ENCODE peak calls at places on chromosomes 5 and 9, in four cellular contexts. F is M059J; W is CD4-positive, alpha-beta T cell; U is HTR-8/SVneo. V is an unnamed sample.

GRCh38 chr5:173764321-173765029 is 123.7 kb upstream of the CPEB4 start:
- DNase-seq in W (no peak), U (peak; percentile 94), F (peak; percentile 98), V (no peak)

GRCh38 chr9:90103771-90104170 is 499.0 kb downstream of the GADD45G start:
- DNase-seq in F (no peak), U (no peak), W (no peak), V (no peak)

GRCh38 chr5:78277715-78278114 is 16.8 kb downstream of the AP3B1 start:
- DNase-seq in F (no peak), W (no peak), U (no peak), V (no peak)

GRCh38 chr5:54087436-54087835 is 222.9 kb downstream of the ARL15 start:
- DNase-seq in U (no peak), W (no peak), F (peak; percentile 89), V (no peak)

GRCh38 chr9:135997070-135998012 is 36.2 kb upstream of the UBAC1 start:
- DNase-seq in W (no peak), U (no peak), F (no peak), V (no peak)

GRCh38 chr5:26763151-26763550 is 275.2 kb downstream of the CDH9 start:
- DNase-seq in U (no peak), W (no peak), F (peak; percentile 23), V (no peak)

GRCh38 chr5:145778144-145778900 is 56.8 kb downstream of the PRELID2 start:
- DNase-seq in F (no peak), W (no peak), U (no peak), V (no peak)

GRCh38 chr9:74824654-74825053 is 63.1 kb downstream of the TRPM6 start:
- DNase-seq in W (no peak), U (peak; percentile 5), F (peak; percentile 83), V (no peak)

GRCh38 chr9:21801683-21802417 is 586 bp upstream of the MTAP start:
- DNase-seq in F (peak; percentile 90), U (peak; percentile 27), W (no peak), V (peak; percentile 72)

GRCh38 chr5:10832987-10833386 is 72.0 kb upstream of the DAP start:
- DNase-seq in W (no peak), F (no peak), U (no peak), V (no peak)

GRCh38 chr9:92609142-92609500 is 60.8 kb downstream of the IPPK start:
- DNase-seq in W (no peak), U (no peak), F (no peak), V (peak; percentile 77)

GRCh38 chr9:138022121-138022741 is 144.6 kb downstream of the CACNA1B start:
- DNase-seq in W (no peak), U (peak; percentile 43), F (no peak), V (no peak)

GRCh38 chr9:32722704-32723103 is 60.6 kb upstream of the TMEM215 start:
- DNase-seq in F (no peak), W (no peak), U (no peak), V (no peak)

GRCh38 chr5:126852916-126853315 is 76.0 kb downstream of the LMNB1 start:
- DNase-seq in F (no peak), U (no peak), W (no peak), V (no peak)

GRCh38 chr9:120014751-120015235 is 565.2 kb downstream of the CDK5RAP2 start:
- DNase-seq in W (no peak), F (no peak), U (no peak), V (no peak)

GRCh38 chr5:37133939-37134338 is 115.2 kb downstream of the CPLANE1 start:
- DNase-seq in F (peak; percentile 45), U (no peak), W (no peak), V (no peak)

GRCh38 chr5:179167871-179168451 is 107.8 kb downstream of the ZNF354C start:
- DNase-seq in F (no peak), W (no peak), U (no peak), V (no peak)

GRCh38 chr9:93820667-93821306 is 134.4 kb downstream of the BARX1 start:
- DNase-seq in U (peak; percentile 29), F (peak; percentile 7), W (no peak), V (no peak)

GRCh38 chr9:130286072-130286770 is 20.7 kb downstream of the HMCN2 start:
- DNase-seq in W (no peak), U (no peak), F (no peak), V (no peak)

GRCh38 chr5:145362261-145362660 is 472.9 kb downstream of the PRELID2 start:
- DNase-seq in U (peak; percentile 21), W (no peak), F (peak; percentile 85), V (no peak)

GRCh38 chr5:175842947-175843793 is 28.2 kb upstream of the CPLX2 start:
- DNase-seq in U (peak; percentile 92), W (no peak), F (peak; percentile 80), V (no peak)

GRCh38 chr9:38235244-38235643 is 157.3 kb upstream of the ALDH1B1 start:
- DNase-seq in U (no peak), F (no peak), W (no peak), V (no peak)

GRCh38 chr5:180873628-180874520 is 12.8 kb upstream of the ZFP62 start:
- DNase-seq in F (peak; percentile 66), U (no peak), W (no peak), V (no peak)

GRCh38 chr9:91589101-91589553 is 165.5 kb upstream of the NFIL3 start:
- DNase-seq in U (no peak), F (peak; percentile 17), W (no peak), V (no peak)

GRCh38 chr5:126422994-126423788 is at the start of gene GRAMD2B:
- DNase-seq in U (peak; percentile 74), W (peak; percentile 43), F (peak; percentile 92), V (peak; percentile 69)

GRCh38 chr9:95880011-95880690 is 4.7 kb downstream of the ERCC6L2 start:
- DNase-seq in F (peak; percentile 89), W (no peak), U (no peak), V (no peak)

GRCh38 chr5:35198096-35198495 is 32.2 kb downstream of the PRLR start:
- DNase-seq in U (peak; percentile 24), F (peak; percentile 91), W (no peak), V (peak; percentile 38)

GRCh38 chr9:31166516-31166915 is 1217.9 kb upstream of the ACO1 start:
- DNase-seq in W (no peak), U (no peak), F (no peak), V (no peak)

GRCh38 chr5:154230526-154230925 is 40.0 kb downstream of the GALNT10 start:
- DNase-seq in W (no peak), F (no peak), U (no peak), V (no peak)

GRCh38 chr5:11384441-11385250 is 519.6 kb downstream of the CTNND2 start:
- DNase-seq in U (peak; percentile 29), F (peak; percentile 29), W (no peak), V (no peak)

GRCh38 chr5:168786142-168786541 is 207.0 kb upstream of the PANK3 start:
- DNase-seq in U (peak; percentile 51), F (peak; percentile 37), W (no peak), V (no peak)

GRCh38 chr5:130189961-130190360 is 285.7 kb downstream of the CHSY3 start:
- DNase-seq in W (no peak), U (no peak), F (no peak), V (no peak)

GRCh38 chr5:177310332-177310731 is 1.4 kb downstream of the MXD3 start:
- DNase-seq in W (no peak), F (no peak), U (no peak), V (no peak)

GRCh38 chr5:159552751-159553150 is 222.5 kb upstream of the IL12B start:
- DNase-seq in F (peak; percentile 69), U (no peak), W (no peak), V (no peak)

GRCh38 chr5:95317085-95317484 is 32.2 kb upstream of the MCTP1 start:
- DNase-seq in F (no peak), W (no peak), U (no peak), V (no peak)

GRCh38 chr9:97545507-97545906 is 44.0 kb downstream of the TMOD1 start:
- DNase-seq in F (no peak), U (no peak), W (no peak), V (no peak)

GRCh38 chr5:124697912-124698690 is 48.3 kb downstream of the ZNF608 start:
- DNase-seq in U (no peak), W (no peak), F (no peak), V (no peak)

GRCh38 chr5:150350524-150351344 is 6.8 kb upstream of the TCOF1 start:
- DNase-seq in W (no peak), U (peak; percentile 79), F (peak; percentile 86), V (no peak)

GRCh38 chr5:150075806-150076205 is 10.5 kb downstream of the CSF1R start:
- DNase-seq in W (no peak), U (no peak), F (no peak), V (no peak)

GRCh38 chr9:106753155-106753671 is 109.8 kb upstream of the ZNF462 start:
- DNase-seq in W (no peak), U (no peak), F (peak; percentile 16), V (no peak)

V was measured in DMS153.